ENCODE peak calls at places on chromosomes 13 and 19, in four cellular contexts. U is endodermal cell, D is tibial nerve, A is transverse colon. T is an unnamed sample.
A peak's percentile ranks its signal among the peaks of the same experiment; 100 is the strongest.

GRCh38 chr19:32642771-32643170 is 32.2 kb downstream of the ANKRD27 start:
- DNase-seq in U (no peak), D (no peak), A (peak; percentile 15), T (no peak)

GRCh38 chr13:24671367-24672117 is 8.7 kb upstream of the ATP12A start:
- DNase-seq in U (peak; percentile 84), D (no peak), A (peak; percentile 50), T (peak; percentile 66)

GRCh38 chr19:29289020-29289419 is 76.1 kb upstream of the UQCRFS1 start:
- DNase-seq in U (no peak), D (no peak), A (no peak), T (no peak)

GRCh38 chr13:59303433-59303832 is 860.3 kb downstream of the DIAPH3 start:
- DNase-seq in U (no peak), D (no peak), A (no peak), T (no peak)

GRCh38 chr19:8145969-8146368 is 3.4 kb downstream of the FBN3 start:
- DNase-seq in U (peak; percentile 87), D (no peak), A (no peak), T (no peak)

GRCh38 chr13:44230071-44230470 is 143.6 kb upstream of the SERP2 start:
- DNase-seq in U (no peak), D (no peak), A (no peak), T (no peak)

GRCh38 chr13:31521466-31521865 is 217.9 kb upstream of the RXFP2 start:
- DNase-seq in U (no peak), D (no peak), A (no peak), T (peak; percentile 8)

GRCh38 chr13:27808866-27809546 is 16.7 kb downstream of the GSX1 start:
- DNase-seq in U (no peak), D (no peak), A (no peak), T (peak; percentile 34)

GRCh38 chr13:95296326-95296939 is 4.8 kb downstream of the ABCC4 start:
- DNase-seq in U (peak; percentile 91), D (no peak), A (peak; percentile 66), T (peak; percentile 39)

GRCh38 chr13:38866649-38867048 is 124.0 kb downstream of the STOML3 start:
- DNase-seq in U (no peak), D (no peak), A (no peak), T (no peak)

GRCh38 chr19:33473644-33474305 is 47.8 kb downstream of the PEPD start:
- DNase-seq in U (peak; percentile 19), D (no peak), A (no peak), T (no peak)

GRCh38 chr13:72163671-72164070 is 296.7 kb upstream of the DACH1 start:
- DNase-seq in U (no peak), D (no peak), A (no peak), T (no peak)

GRCh38 chr19:12937243-12938053 is 961 bp upstream of the CALR start:
- DNase-seq in U (peak; percentile 83), D (peak; percentile 45), A (peak; percentile 48), T (peak; percentile 47)

GRCh38 chr19:29668746-29669609 is 3.7 kb downstream of the PLEKHF1 start:
- DNase-seq in U (no peak), D (no peak), A (no peak), T (no peak)

GRCh38 chr13:59038824-59039223 is 1124.9 kb downstream of the DIAPH3 start:
- DNase-seq in U (no peak), D (no peak), A (no peak), T (no peak)

GRCh38 chr13:110445722-110446569 is 115.6 kb downstream of the RAB20 start:
- DNase-seq in U (no peak), D (no peak), A (no peak), T (no peak)

GRCh38 chr19:9075064-9075964 is 11.5 kb upstream of the OR1M1 start:
- DNase-seq in U (peak; percentile 95), D (peak; percentile 30), A (peak; percentile 50), T (peak; percentile 99)

GRCh38 chr19:29665826-29666633 is 769 bp downstream of the PLEKHF1 start:
- DNase-seq in U (peak; percentile 90), D (no peak), A (peak; percentile 41), T (peak; percentile 80)

GRCh38 chr19:39927076-39927475 is 7.4 kb downstream of the FCGBP start:
- DNase-seq in U (no peak), D (no peak), A (no peak), T (no peak)

GRCh38 chr13:93991569-93991968 is 487.9 kb downstream of the DCT start:
- DNase-seq in U (no peak), D (no peak), A (no peak), T (no peak)

GRCh38 chr13:91922969-91923592 is 524.7 kb downstream of the GPC5 start:
- DNase-seq in U (no peak), D (no peak), A (no peak), T (no peak)

GRCh38 chr19:11995174-11995573 is 30.3 kb downstream of the ZNF763 start:
- DNase-seq in U (no peak), D (no peak), A (no peak), T (peak; percentile 8)

GRCh38 chr13:41960700-41961697 is at the start of gene VWA8:
- DNase-seq in U (peak; percentile 96), D (peak; percentile 30), A (peak; percentile 87), T (peak; percentile 89)

GRCh38 chr13:79463604-79464003 is 17.4 kb upstream of the NDFIP2 start:
- DNase-seq in U (no peak), D (no peak), A (no peak), T (no peak)

GRCh38 chr19:38841180-38841766 is 8.5 kb downstream of the HNRNPL start:
- DNase-seq in U (no peak), D (no peak), A (no peak), T (no peak)

GRCh38 chr19:42528354-42529247 is at the start of gene CEACAM1:
- DNase-seq in U (no peak), D (no peak), A (peak; percentile 84), T (no peak)

GRCh38 chr19:47790398-47790814 is 11.9 kb downstream of the SELENOW start:
- DNase-seq in U (peak; percentile 100), D (peak; percentile 72), A (peak; percentile 85), T (peak; percentile 81)

GRCh38 chr19:1001538-1002166 is 1.4 kb downstream of the GRIN3B start:
- DNase-seq in U (peak; percentile 90), D (no peak), A (peak; percentile 65), T (no peak)

GRCh38 chr19:999379-999719 is 870 bp upstream of the GRIN3B start:
- DNase-seq in U (no peak), D (no peak), A (no peak), T (no peak)

GRCh38 chr19:1000095-1000494 is at the start of gene GRIN3B:
- DNase-seq in U (peak; percentile 95), D (no peak), A (peak; percentile 73), T (peak; percentile 47)

GRCh38 chr19:1002600-1002999 is 2.4 kb downstream of the GRIN3B start:
- DNase-seq in U (no peak), D (no peak), A (no peak), T (no peak)

DNA sequence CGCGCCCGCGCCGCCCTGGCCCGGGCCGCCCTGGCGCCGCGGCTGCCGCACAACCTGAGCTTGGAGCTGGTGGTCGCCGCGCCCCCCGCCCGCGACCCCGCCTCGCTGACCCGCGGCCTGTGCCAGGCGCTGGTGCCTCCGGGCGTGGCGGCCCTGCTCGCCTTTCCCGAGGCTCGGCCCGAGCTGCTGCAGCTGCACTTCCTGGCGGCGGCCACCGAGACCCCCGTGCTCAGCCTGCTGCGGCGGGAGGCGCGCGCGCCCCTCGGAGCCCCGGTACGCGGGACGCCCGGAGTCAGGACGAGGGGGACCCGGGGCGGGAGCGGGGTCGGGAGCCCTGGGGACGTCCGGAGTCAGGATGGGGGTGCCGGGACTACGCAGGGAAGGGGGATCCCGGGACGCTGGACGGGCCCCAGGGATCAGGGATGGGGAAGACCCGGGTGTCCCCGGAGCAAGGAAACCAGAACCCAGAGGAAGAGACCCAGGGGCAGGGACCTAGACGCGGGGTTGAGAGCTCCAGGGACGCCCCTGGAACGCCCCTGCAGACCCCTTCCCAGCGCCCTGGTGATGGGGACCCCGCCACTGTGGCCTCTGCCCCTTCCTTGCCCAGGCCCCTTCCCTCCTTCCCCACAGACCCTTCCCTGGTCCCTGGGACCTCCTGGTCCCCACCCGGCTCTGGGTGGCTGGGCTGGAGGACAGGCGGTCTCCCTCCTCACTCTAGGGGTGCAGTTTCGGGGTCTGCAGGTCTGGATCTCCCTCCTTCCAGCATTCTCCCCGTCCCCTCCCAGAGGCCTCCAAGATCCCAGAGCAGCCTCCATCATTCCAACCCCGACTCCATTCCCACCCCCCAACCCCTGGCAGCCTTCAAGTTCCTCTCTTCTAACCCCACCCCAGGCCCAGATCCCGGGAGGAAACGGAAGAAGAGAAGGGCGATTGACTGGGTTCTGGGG is 645 bp downstream of the GRIN3B start:
- DNase-seq in U (peak; percentile 76), D (no peak), A (no peak), T (no peak)
- H3K27me3 ChIP-seq in U (peaks cover 53% of the 10 kb centered on the region), D (no peaks in the 10 kb centered on the region), A (peaks cover 75% of the 10 kb centered on the region), T (peaks cover 9% of the 10 kb centered on the region)

GRCh38 chr13:21813844-21814243 is 143.0 kb downstream of the FGF9 start:
- DNase-seq in U (no peak), D (no peak), A (no peak), T (no peak)
- H3K36me3 ChIP-seq in U (no peaks in the 10 kb centered on the region), D (no peaks in the 10 kb centered on the region), A (no peaks in the 10 kb centered on the region), T (no peaks in the 10 kb centered on the region)

GRCh38 chr13:99652901-99653300 is 151.6 kb downstream of the TM9SF2 start:
- DNase-seq in U (no peak), D (no peak), A (no peak), T (no peak)

GRCh38 chr13:99650410-99650809 is 149.1 kb downstream of the TM9SF2 start:
- DNase-seq in U (no peak), D (no peak), A (no peak), T (no peak)

GRCh38 chr13:99652141-99652540 is 150.9 kb downstream of the TM9SF2 start:
- DNase-seq in U (no peak), D (no peak), A (no peak), T (no peak)

GRCh38 chr13:99648905-99649304 is 147.6 kb downstream of the TM9SF2 start:
- DNase-seq in U (no peak), D (no peak), A (no peak), T (no peak)

GRCh38 chr13:99651016-99651415 is 149.7 kb downstream of the TM9SF2 start:
- DNase-seq in U (no peak), D (no peak), A (no peak), T (no peak)
- H3K27me3 ChIP-seq in U (no peaks in the 10 kb centered on the region), D (no peaks in the 10 kb centered on the region), A (no peaks in the 10 kb centered on the region), T (no peaks in the 10 kb centered on the region)

GRCh38 chr19:4502282-4503223 is 15.7 kb downstream of the PLIN4 start:
- DNase-seq in U (no peak), D (no peak), A (no peak), T (no peak)

GRCh38 chr19:4499318-4499717 is 19.0 kb downstream of the PLIN4 start:
- DNase-seq in U (no peak), D (no peak), A (no peak), T (no peak)

GRCh38 chr19:4499855-4500254 is 18.4 kb downstream of the PLIN4 start:
- DNase-seq in U (no peak), D (no peak), A (no peak), T (no peak)

GRCh38 chr19:4501691-4502090 is 16.6 kb downstream of the PLIN4 start:
- DNase-seq in U (no peak), D (no peak), A (no peak), T (no peak)

DNA sequence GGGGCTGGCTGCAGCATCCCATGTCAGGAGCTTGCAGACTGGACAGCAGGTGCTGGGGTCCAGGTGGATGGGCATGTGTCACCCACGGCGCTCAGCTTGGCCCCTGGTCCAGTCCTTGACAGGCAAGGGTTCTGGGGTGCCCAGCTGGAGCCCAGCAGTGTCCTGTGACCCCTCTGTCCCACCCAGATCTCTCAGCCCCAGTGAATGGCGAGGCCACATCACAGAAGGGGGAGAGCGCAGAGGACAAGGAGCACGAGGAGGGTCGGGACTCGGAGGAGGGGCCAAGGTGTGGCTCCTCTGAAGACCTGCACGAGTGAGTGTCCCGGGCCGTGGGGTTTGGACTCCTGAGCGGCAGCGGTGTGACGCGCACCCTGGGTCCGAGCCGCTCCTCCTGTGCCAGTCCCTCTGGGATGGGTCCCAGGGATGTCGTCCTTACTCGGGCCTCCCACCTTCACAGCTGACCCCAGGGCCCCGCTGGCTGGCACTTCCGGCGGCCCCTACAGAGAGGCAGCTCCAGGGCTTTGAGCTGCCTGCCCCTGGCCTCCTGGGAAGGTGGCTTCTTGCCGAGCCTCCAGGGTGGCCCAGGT is 17.2 kb downstream of the PLIN4 start:
- DNase-seq in U (no peak), D (no peak), A (no peak), T (no peak)
- H3K36me3 ChIP-seq in U (peaks cover 19% of the 10 kb centered on the region), D (peaks cover 3% of the 10 kb centered on the region), A (no peaks in the 10 kb centered on the region), T (no peaks in the 10 kb centered on the region)